ENCODE peak calls at places on chromosomes 13 and 19, in ten cellular contexts. F, G, N, Q, R, C, Z, A, M and V are unnamed samples.

GRCh38 chr13:112616586-112617381 is 28.8 kb upstream of the TUBGCP3 start:
- DNase-seq in F (no peak), G (peak; percentile 42), N (no peak), Q (no peak), R (no peak), C (peak; percentile 35), Z (no peak), A (no peak), M (no peak), V (peak; percentile 68)

GRCh38 chr13:102310691-102311432 is 91.0 kb downstream of the FGF14 start:
- DNase-seq in F (no peak), G (no peak), N (no peak), Q (no peak), R (no peak), C (peak; percentile 30), Z (no peak), A (no peak), M (no peak), V (no peak)

GRCh38 chr13:59492030-59492636 is 671.6 kb downstream of the DIAPH3 start:
- DNase-seq in F (no peak), G (no peak), N (no peak), Q (no peak), R (no peak), C (no peak), Z (no peak), A (no peak), M (no peak), V (no peak)

GRCh38 chr13:95044452-95045205 is 256.6 kb downstream of the ABCC4 start:
- DNase-seq in F (no peak), G (no peak), N (no peak), Q (no peak), R (no peak), C (no peak), Z (no peak), A (no peak), M (no peak), V (no peak)

GRCh38 chr13:23796546-23796945 is 92.7 kb downstream of the MIPEP start:
- DNase-seq in F (peak; percentile 8), G (no peak), N (peak; percentile 16), Q (no peak), R (no peak), C (no peak), Z (no peak), A (no peak), M (no peak), V (peak; percentile 35)

GRCh38 chr13:28657784-28658538 is 969 bp upstream of the POMP start:
- DNase-seq in F (no peak), G (peak; percentile 16), N (no peak), Q (no peak), R (no peak), C (no peak), Z (no peak), A (no peak), M (no peak), V (no peak)

GRCh38 chr13:98275711-98276171 is 98.7 kb upstream of the RNF113B start:
- DNase-seq in F (no peak), G (no peak), N (no peak), Q (no peak), R (no peak), C (peak; percentile 76), Z (no peak), A (no peak), M (no peak), V (no peak)

GRCh38 chr19:20928371-20928770 is 5.3 kb downstream of the ZNF85 start:
- DNase-seq in F (no peak), G (peak; percentile 65), N (no peak), Q (no peak), R (no peak), C (no peak), Z (no peak), A (no peak), M (no peak), V (no peak)

GRCh38 chr13:26502826-26503225 is 54.7 kb upstream of the WASF3 start:
- DNase-seq in F (no peak), G (peak; percentile 31), N (no peak), Q (no peak), R (no peak), C (no peak), Z (peak; percentile 42), A (no peak), M (no peak), V (no peak)

GRCh38 chr13:48123827-48124226 is 28.9 kb upstream of the MED4 start:
- DNase-seq in F (no peak), G (no peak), N (no peak), Q (no peak), R (no peak), C (no peak), Z (no peak), A (no peak), M (no peak), V (no peak)

GRCh38 chr19:7326105-7326877 is 22.4 kb upstream of the ARHGEF18 start:
- DNase-seq in F (no peak), G (no peak), N (no peak), Q (no peak), R (no peak), C (no peak), Z (no peak), A (no peak), M (no peak), V (no peak)

GRCh38 chr13:49560270-49561063 is 24.9 kb downstream of the RCBTB1 start:
- DNase-seq in F (no peak), G (no peak), N (peak; percentile 28), Q (no peak), R (no peak), C (no peak), Z (no peak), A (peak; percentile 72), M (no peak), V (no peak)

GRCh38 chr13:94646904-94647303 is 45.2 kb downstream of the GPR180 start:
- DNase-seq in F (no peak), G (no peak), N (no peak), Q (no peak), R (no peak), C (no peak), Z (no peak), A (no peak), M (no peak), V (no peak)

GRCh38 chr19:44807652-44808462 is 1.0 kb upstream of the BCAM start:
- DNase-seq in F (peak; percentile 60), G (no peak), N (peak; percentile 43), Q (no peak), R (no peak), C (peak; percentile 69), Z (no peak), A (peak; percentile 48), M (no peak), V (peak; percentile 42)

GRCh38 chr19:31676271-31677004 is 327.2 kb upstream of the TSHZ3 start:
- DNase-seq in F (no peak), G (no peak), N (no peak), Q (no peak), R (no peak), C (no peak), Z (no peak), A (no peak), M (no peak), V (peak; percentile 7)

GRCh38 chr19:2246014-2246620 is 3.0 kb upstream of the AMH start:
- DNase-seq in F (no peak), G (no peak), N (no peak), Q (no peak), R (no peak), C (no peak), Z (no peak), A (no peak), M (no peak), V (no peak)

GRCh38 chr13:106858910-106859309 is 291.0 kb upstream of the ARGLU1 start:
- DNase-seq in F (no peak), G (no peak), N (no peak), Q (no peak), R (no peak), C (no peak), Z (no peak), A (no peak), M (no peak), V (no peak)

GRCh38 chr13:39326471-39326870 is 276.5 kb downstream of the LHFPL6 start:
- DNase-seq in F (no peak), G (no peak), N (no peak), Q (no peak), R (no peak), C (no peak), Z (no peak), A (no peak), M (no peak), V (no peak)

GRCh38 chr13:31538067-31539042 is 201.0 kb upstream of the RXFP2 start:
- DNase-seq in F (no peak), G (peak; percentile 19), N (no peak), Q (no peak), R (no peak), C (no peak), Z (no peak), A (no peak), M (no peak), V (no peak)

GRCh38 chr13:67662997-67663396 is 432.9 kb upstream of the PCDH9 start:
- DNase-seq in F (no peak), G (no peak), N (no peak), Q (no peak), R (no peak), C (no peak), Z (no peak), A (no peak), M (no peak), V (no peak)

GRCh38 chr19:47723573-47723923 is 10.3 kb downstream of the EHD2 start:
- DNase-seq in F (no peak), G (peak; percentile 86), N (peak; percentile 63), Q (no peak), R (no peak), C (no peak), Z (no peak), A (no peak), M (no peak), V (peak; percentile 16)

GRCh38 chr19:39405930-39406655 is 554 bp upstream of the ZFP36 start:
- DNase-seq in F (no peak), G (no peak), N (no peak), Q (no peak), R (no peak), C (no peak), Z (no peak), A (no peak), M (no peak), V (no peak)

GRCh38 chr19:44796701-44797115 is 12.2 kb upstream of the BCAM start:
- DNase-seq in F (peak; percentile 79), G (no peak), N (no peak), Q (no peak), R (no peak), C (peak; percentile 52), Z (no peak), A (no peak), M (no peak), V (peak; percentile 92)

GRCh38 chr13:98974053-98974452 is 3.8 kb downstream of the DOCK9 start:
- DNase-seq in F (no peak), G (no peak), N (no peak), Q (no peak), R (no peak), C (no peak), Z (no peak), A (no peak), M (no peak), V (no peak)

GRCh38 chr19:16025108-16026101 is 50.9 kb upstream of the TPM4 start:
- DNase-seq in F (no peak), G (peak; percentile 81), N (peak; percentile 4), Q (no peak), R (no peak), C (no peak), Z (no peak), A (no peak), M (peak; percentile 54), V (no peak)

GRCh38 chr13:102286326-102286725 is 115.5 kb downstream of the FGF14 start:
- DNase-seq in F (no peak), G (no peak), N (peak; percentile 94), Q (no peak), R (no peak), C (no peak), Z (no peak), A (no peak), M (no peak), V (no peak)

GRCh38 chr13:33111414-33112110 is 95.3 kb downstream of the KL start:
- DNase-seq in F (no peak), G (no peak), N (no peak), Q (no peak), R (no peak), C (no peak), Z (no peak), A (no peak), M (no peak), V (no peak)

GRCh38 chr19:41299046-41299754 is 10.8 kb upstream of the CCDC97 start:
- DNase-seq in F (no peak), G (no peak), N (no peak), Q (no peak), R (no peak), C (no peak), Z (no peak), A (no peak), M (peak; percentile 47), V (no peak)